ENCODE peak calls at places on chromosomes 6 and 20, in eight cellular contexts. One of them, this sample, is unnamed.

GRCh38 chr6:2979819-2980464 is 8.6 kb upstream of the SERPINB6 start:
- DNase-seq in mucosa of descending colon: no peak
- DNase-seq in endothelial cell: no peak
- DNase-seq in GM13977: no peak
- DNase-seq in tibial artery: no peak
- DNase-seq in left ventricle myocardium inferior: no peak
- DNase-seq in dorsolateral prefrontal cortex: no peak
- DNase-seq in choroid plexus epithelial cell: no peak
- DNase-seq in this sample: no peak

GRCh38 chr6:7505196-7505699 is 36.2 kb upstream of the DSP start:
- DNase-seq in mucosa of descending colon: peak; percentile 69
- DNase-seq in endothelial cell: no peak
- DNase-seq in GM13977: no peak
- DNase-seq in tibial artery: no peak
- DNase-seq in left ventricle myocardium inferior: no peak
- DNase-seq in dorsolateral prefrontal cortex: peak; percentile 39
- DNase-seq in choroid plexus epithelial cell: peak; percentile 79
- DNase-seq in this sample: no peak

GRCh38 chr20:50425076-50425475 is 85.1 kb upstream of the PTPN1 start:
- DNase-seq in mucosa of descending colon: no peak
- DNase-seq in endothelial cell: no peak
- DNase-seq in GM13977: no peak
- DNase-seq in tibial artery: no peak
- DNase-seq in left ventricle myocardium inferior: no peak
- DNase-seq in dorsolateral prefrontal cortex: no peak
- DNase-seq in choroid plexus epithelial cell: no peak
- DNase-seq in this sample: no peak

GRCh38 chr6:145977881-145978280 is 13.7 kb upstream of the SHPRH start:
- DNase-seq in mucosa of descending colon: no peak
- DNase-seq in endothelial cell: no peak
- DNase-seq in GM13977: no peak
- DNase-seq in tibial artery: no peak
- DNase-seq in left ventricle myocardium inferior: no peak
- DNase-seq in dorsolateral prefrontal cortex: no peak
- DNase-seq in choroid plexus epithelial cell: no peak
- DNase-seq in this sample: no peak

GRCh38 chr6:150897400-150897943 is 32.0 kb downstream of the MTHFD1L start:
- DNase-seq in mucosa of descending colon: no peak
- DNase-seq in endothelial cell: no peak
- DNase-seq in GM13977: peak; percentile 35
- DNase-seq in tibial artery: no peak
- DNase-seq in left ventricle myocardium inferior: no peak
- DNase-seq in dorsolateral prefrontal cortex: no peak
- DNase-seq in choroid plexus epithelial cell: no peak
- DNase-seq in this sample: peak; percentile 33

GRCh38 chr6:37862992-37863391 is 43.5 kb downstream of the ZFAND3 start:
- DNase-seq in mucosa of descending colon: no peak
- DNase-seq in endothelial cell: no peak
- DNase-seq in GM13977: no peak
- DNase-seq in tibial artery: no peak
- DNase-seq in left ventricle myocardium inferior: no peak
- DNase-seq in dorsolateral prefrontal cortex: no peak
- DNase-seq in choroid plexus epithelial cell: no peak
- DNase-seq in this sample: no peak

GRCh38 chr6:40543776-40544175 is 43.4 kb downstream of the LRFN2 start:
- DNase-seq in mucosa of descending colon: no peak
- DNase-seq in endothelial cell: peak; percentile 40
- DNase-seq in GM13977: no peak
- DNase-seq in tibial artery: no peak
- DNase-seq in left ventricle myocardium inferior: no peak
- DNase-seq in dorsolateral prefrontal cortex: no peak
- DNase-seq in choroid plexus epithelial cell: no peak
- DNase-seq in this sample: no peak

GRCh38 chr6:144615870-144616269 is 330.7 kb downstream of the UTRN start:
- DNase-seq in mucosa of descending colon: no peak
- DNase-seq in endothelial cell: no peak
- DNase-seq in GM13977: no peak
- DNase-seq in tibial artery: no peak
- DNase-seq in left ventricle myocardium inferior: no peak
- DNase-seq in dorsolateral prefrontal cortex: no peak
- DNase-seq in choroid plexus epithelial cell: no peak
- DNase-seq in this sample: no peak

GRCh38 chr20:17866234-17867001 is 102.2 kb downstream of the SNX5 start:
- DNase-seq in mucosa of descending colon: no peak
- DNase-seq in endothelial cell: no peak
- DNase-seq in GM13977: no peak
- DNase-seq in tibial artery: no peak
- DNase-seq in left ventricle myocardium inferior: no peak
- DNase-seq in dorsolateral prefrontal cortex: no peak
- DNase-seq in choroid plexus epithelial cell: no peak
- DNase-seq in this sample: no peak
- TF ChIP-seq CTCF in mucosa of descending colon: no peak
- TF ChIP-seq CTCF in endothelial cell: no peak
- TF ChIP-seq CTCF in GM13977: no peak
- TF ChIP-seq CTCF in tibial artery: no peak
- TF ChIP-seq CTCF in left ventricle myocardium inferior: no peak
- TF ChIP-seq CTCF in dorsolateral prefrontal cortex: no peak
- TF ChIP-seq CTCF in choroid plexus epithelial cell: peak; percentile 17
- TF ChIP-seq CTCF in this sample: no peak

GRCh38 chr20:10972219-10972860 is 298.5 kb upstream of the JAG1 start:
- DNase-seq in mucosa of descending colon: no peak
- DNase-seq in endothelial cell: no peak
- DNase-seq in GM13977: no peak
- DNase-seq in tibial artery: no peak
- DNase-seq in left ventricle myocardium inferior: no peak
- DNase-seq in dorsolateral prefrontal cortex: no peak
- DNase-seq in choroid plexus epithelial cell: peak; percentile 26
- DNase-seq in this sample: no peak
- TF ChIP-seq CTCF in mucosa of descending colon: no peak
- TF ChIP-seq CTCF in endothelial cell: no peak
- TF ChIP-seq CTCF in GM13977: no peak
- TF ChIP-seq CTCF in tibial artery: no peak
- TF ChIP-seq CTCF in left ventricle myocardium inferior: no peak
- TF ChIP-seq CTCF in dorsolateral prefrontal cortex: no peak
- TF ChIP-seq CTCF in choroid plexus epithelial cell: peak; percentile 36
- TF ChIP-seq CTCF in this sample: no peak

GRCh38 chr6:34580707-34581560 is 24.8 kb upstream of the SPDEF start:
- DNase-seq in mucosa of descending colon: no peak
- DNase-seq in endothelial cell: no peak
- DNase-seq in GM13977: no peak
- DNase-seq in tibial artery: no peak
- DNase-seq in left ventricle myocardium inferior: no peak
- DNase-seq in dorsolateral prefrontal cortex: no peak
- DNase-seq in choroid plexus epithelial cell: peak; percentile 18
- DNase-seq in this sample: no peak
- TF ChIP-seq CTCF in mucosa of descending colon: no peak
- TF ChIP-seq CTCF in endothelial cell: no peak
- TF ChIP-seq CTCF in GM13977: no peak
- TF ChIP-seq CTCF in tibial artery: no peak
- TF ChIP-seq CTCF in left ventricle myocardium inferior: no peak
- TF ChIP-seq CTCF in dorsolateral prefrontal cortex: no peak
- TF ChIP-seq CTCF in choroid plexus epithelial cell: no peak
- TF ChIP-seq CTCF in this sample: no peak

GRCh38 chr6:23413327-23414203 is 712.5 kb upstream of the NRSN1 start:
- DNase-seq in mucosa of descending colon: no peak
- DNase-seq in endothelial cell: no peak
- DNase-seq in GM13977: no peak
- DNase-seq in tibial artery: no peak
- DNase-seq in left ventricle myocardium inferior: no peak
- DNase-seq in dorsolateral prefrontal cortex: no peak
- DNase-seq in choroid plexus epithelial cell: peak; percentile 61
- DNase-seq in this sample: no peak

GRCh38 chr6:23414922-23415321 is 711.1 kb upstream of the NRSN1 start:
- DNase-seq in mucosa of descending colon: no peak
- DNase-seq in endothelial cell: no peak
- DNase-seq in GM13977: no peak
- DNase-seq in tibial artery: no peak
- DNase-seq in left ventricle myocardium inferior: no peak
- DNase-seq in dorsolateral prefrontal cortex: no peak
- DNase-seq in choroid plexus epithelial cell: no peak
- DNase-seq in this sample: no peak

GRCh38 chr6:23415819-23416427 is 710.1 kb upstream of the NRSN1 start:
- DNase-seq in mucosa of descending colon: no peak
- DNase-seq in endothelial cell: no peak
- DNase-seq in GM13977: peak; percentile 6
- DNase-seq in tibial artery: no peak
- DNase-seq in left ventricle myocardium inferior: no peak
- DNase-seq in dorsolateral prefrontal cortex: no peak
- DNase-seq in choroid plexus epithelial cell: no peak
- DNase-seq in this sample: no peak

GRCh38 chr6:23412770-23413169 is 713.2 kb upstream of the NRSN1 start:
- DNase-seq in mucosa of descending colon: no peak
- DNase-seq in endothelial cell: no peak
- DNase-seq in GM13977: no peak
- DNase-seq in tibial artery: no peak
- DNase-seq in left ventricle myocardium inferior: no peak
- DNase-seq in dorsolateral prefrontal cortex: no peak
- DNase-seq in choroid plexus epithelial cell: no peak
- DNase-seq in this sample: no peak

DNA sequence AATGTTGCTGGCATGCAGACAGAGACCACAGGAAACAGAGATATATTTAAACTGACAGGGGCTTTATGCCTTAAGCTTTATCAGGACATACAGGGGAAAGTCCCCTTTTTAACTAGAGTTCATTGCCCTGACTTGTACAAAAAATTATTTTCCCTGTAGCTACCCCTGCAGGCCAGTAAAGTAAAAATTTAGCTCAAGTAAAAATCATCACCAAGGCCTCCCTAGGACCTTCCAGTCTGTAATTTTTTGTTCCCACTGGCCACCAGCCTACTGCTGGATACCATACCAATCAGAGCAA is 711.9 kb upstream of the NRSN1 start:
- DNase-seq in mucosa of descending colon: no peak
- DNase-seq in endothelial cell: no peak
- DNase-seq in GM13977: peak; percentile 37
- DNase-seq in tibial artery: no peak
- DNase-seq in left ventricle myocardium inferior: no peak
- DNase-seq in dorsolateral prefrontal cortex: no peak
- DNase-seq in choroid plexus epithelial cell: peak; percentile 85
- DNase-seq in this sample: peak; percentile 8
- TF ChIP-seq CTCF in mucosa of descending colon: no peak
- TF ChIP-seq CTCF in endothelial cell: peak; percentile 18
- TF ChIP-seq CTCF in GM13977: peak; percentile 34
- TF ChIP-seq CTCF in tibial artery: peak; percentile 16
- TF ChIP-seq CTCF in left ventricle myocardium inferior: peak; percentile 44
- TF ChIP-seq CTCF in dorsolateral prefrontal cortex: no peak
- TF ChIP-seq CTCF in choroid plexus epithelial cell: peak; percentile 61
- TF ChIP-seq CTCF in this sample: no peak

GRCh38 chr6:156873654-156874380 is 96.6 kb downstream of the ARID1B start:
- DNase-seq in mucosa of descending colon: no peak
- DNase-seq in endothelial cell: no peak
- DNase-seq in GM13977: no peak
- DNase-seq in tibial artery: no peak
- DNase-seq in left ventricle myocardium inferior: no peak
- DNase-seq in dorsolateral prefrontal cortex: no peak
- DNase-seq in choroid plexus epithelial cell: no peak
- DNase-seq in this sample: no peak

GRCh38 chr6:156875062-156875461 is 97.9 kb downstream of the ARID1B start:
- DNase-seq in mucosa of descending colon: no peak
- DNase-seq in endothelial cell: no peak
- DNase-seq in GM13977: no peak
- DNase-seq in tibial artery: no peak
- DNase-seq in left ventricle myocardium inferior: no peak
- DNase-seq in dorsolateral prefrontal cortex: no peak
- DNase-seq in choroid plexus epithelial cell: no peak
- DNase-seq in this sample: no peak

GRCh38 chr6:156877126-156877863 is 100.1 kb downstream of the ARID1B start:
- DNase-seq in mucosa of descending colon: no peak
- DNase-seq in endothelial cell: no peak
- DNase-seq in GM13977: no peak
- DNase-seq in tibial artery: no peak
- DNase-seq in left ventricle myocardium inferior: peak; percentile 41
- DNase-seq in dorsolateral prefrontal cortex: no peak
- DNase-seq in choroid plexus epithelial cell: no peak
- DNase-seq in this sample: no peak

GRCh38 chr6:156878688-156879087 is 101.5 kb downstream of the ARID1B start:
- DNase-seq in mucosa of descending colon: no peak
- DNase-seq in endothelial cell: no peak
- DNase-seq in GM13977: no peak
- DNase-seq in tibial artery: no peak
- DNase-seq in left ventricle myocardium inferior: no peak
- DNase-seq in dorsolateral prefrontal cortex: no peak
- DNase-seq in choroid plexus epithelial cell: no peak
- DNase-seq in this sample: no peak

GRCh38 chr6:156876302-156876701 is 99.1 kb downstream of the ARID1B start:
- DNase-seq in mucosa of descending colon: peak; percentile 53
- DNase-seq in endothelial cell: peak; percentile 51
- DNase-seq in GM13977: no peak
- DNase-seq in tibial artery: no peak
- DNase-seq in left ventricle myocardium inferior: peak; percentile 42
- DNase-seq in dorsolateral prefrontal cortex: no peak
- DNase-seq in choroid plexus epithelial cell: no peak
- DNase-seq in this sample: no peak
- TF ChIP-seq CTCF in mucosa of descending colon: no peak
- TF ChIP-seq CTCF in endothelial cell: peak; percentile 32
- TF ChIP-seq CTCF in GM13977: peak; percentile 38
- TF ChIP-seq CTCF in tibial artery: no peak
- TF ChIP-seq CTCF in left ventricle myocardium inferior: peak; percentile 51
- TF ChIP-seq CTCF in dorsolateral prefrontal cortex: no peak
- TF ChIP-seq CTCF in choroid plexus epithelial cell: peak; percentile 61
- TF ChIP-seq CTCF in this sample: peak; percentile 42

DNA sequence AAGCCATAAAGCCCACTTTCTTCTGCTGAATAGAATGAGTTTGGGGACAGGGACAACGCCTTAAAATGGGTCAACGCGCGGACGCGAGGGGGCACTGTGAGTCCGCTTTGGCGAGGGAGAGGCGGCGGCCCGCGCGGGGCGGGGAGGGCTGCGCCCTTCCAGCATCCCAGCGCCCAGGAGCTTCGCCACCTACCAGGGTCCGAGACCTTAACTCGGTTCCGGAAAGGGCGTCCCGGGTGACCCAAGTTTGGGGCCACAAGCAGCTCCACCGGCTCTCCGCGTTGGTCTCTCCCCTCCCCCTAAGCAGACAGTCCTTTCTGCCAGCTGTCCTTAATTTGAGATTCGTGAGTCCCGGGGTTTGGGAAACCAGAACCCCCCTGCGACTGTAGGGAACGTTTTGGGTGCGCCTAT is 1.8 kb upstream of the SAMD5 start:
- DNase-seq in mucosa of descending colon: peak; percentile 92
- DNase-seq in endothelial cell: peak; percentile 85
- DNase-seq in GM13977: peak; percentile 80
- DNase-seq in tibial artery: peak; percentile 80
- DNase-seq in left ventricle myocardium inferior: peak; percentile 66
- DNase-seq in dorsolateral prefrontal cortex: peak; percentile 71
- DNase-seq in choroid plexus epithelial cell: peak; percentile 62
- DNase-seq in this sample: peak; percentile 68
- TF ChIP-seq CTCF in mucosa of descending colon: peak; percentile 58
- TF ChIP-seq CTCF in endothelial cell: peak; percentile 64
- TF ChIP-seq CTCF in GM13977: peak; percentile 75
- TF ChIP-seq CTCF in tibial artery: peak; percentile 82
- TF ChIP-seq CTCF in left ventricle myocardium inferior: peak; percentile 88
- TF ChIP-seq CTCF in dorsolateral prefrontal cortex: peak; percentile 77
- TF ChIP-seq CTCF in choroid plexus epithelial cell: peak; percentile 88
- TF ChIP-seq CTCF in this sample: peak; percentile 68

GRCh38 chr6:64012351-64013060 is 376.9 kb downstream of the PHF3 start:
- DNase-seq in mucosa of descending colon: peak; percentile 68
- DNase-seq in endothelial cell: peak; percentile 34
- DNase-seq in GM13977: peak; percentile 24
- DNase-seq in tibial artery: no peak
- DNase-seq in left ventricle myocardium inferior: no peak
- DNase-seq in dorsolateral prefrontal cortex: peak; percentile 22
- DNase-seq in choroid plexus epithelial cell: peak; percentile 90
- DNase-seq in this sample: peak; percentile 21
- TF ChIP-seq CTCF in mucosa of descending colon: peak; percentile 20
- TF ChIP-seq CTCF in endothelial cell: no peak
- TF ChIP-seq CTCF in GM13977: peak; percentile 60
- TF ChIP-seq CTCF in tibial artery: no peak
- TF ChIP-seq CTCF in left ventricle myocardium inferior: peak; percentile 56
- TF ChIP-seq CTCF in dorsolateral prefrontal cortex: peak; percentile 71
- TF ChIP-seq CTCF in choroid plexus epithelial cell: peak; percentile 98
- TF ChIP-seq CTCF in this sample: peak; percentile 46

This sample was measured in GM10248.